ENCODE peak calls at places on chromosomes 7 and 10, in six cellular contexts. Z is cardiac muscle cell, O is tibial artery, K is thoracic aorta, W is IMR-90, Y is adrenal gland. F is an unnamed sample.

GRCh38 chr10:125624800-125625199 is 58.2 kb downstream of the TEX36 start:
- DNase-seq in Z (no peak), O (no peak), K (no peak), W (no peak), Y (peak; percentile 39), F (peak; percentile 71)

GRCh38 chr7:3065724-3066143 is 22.1 kb upstream of the CARD11 start:
- DNase-seq in Z (peak; percentile 42), O (no peak), K (no peak), W (peak; percentile 4), Y (peak; percentile 30), F (peak; percentile 58)

GRCh38 chr10:10489765-10490164 is 527.9 kb upstream of the CELF2 start:
- DNase-seq in Z (no peak), O (no peak), K (no peak), W (peak; percentile 72), Y (no peak), F (no peak)

GRCh38 chr7:150612925-150613324 is 19.3 kb downstream of the GIMAP6 start:
- DNase-seq in Z (no peak), O (no peak), K (no peak), W (no peak), Y (no peak), F (no peak)

GRCh38 chr7:44650242-44650641 is 43.8 kb downstream of the OGDH start:
- DNase-seq in Z (no peak), O (no peak), K (no peak), W (no peak), Y (no peak), F (no peak)

GRCh38 chr10:127935115-127935561 is 28.2 kb downstream of the PTPRE start:
- DNase-seq in Z (no peak), O (no peak), K (no peak), W (no peak), Y (peak; percentile 18), F (no peak)

GRCh38 chr10:124680675-124681074 is 63.5 kb downstream of the FAM53B start:
- DNase-seq in Z (peak; percentile 32), O (peak; percentile 78), K (no peak), W (peak; percentile 32), Y (peak; percentile 68), F (peak; percentile 76)

GRCh38 chr7:44964384-44964830 is 14.4 kb downstream of the MYO1G start:
- DNase-seq in Z (no peak), O (no peak), K (no peak), W (peak; percentile 28), Y (no peak), F (no peak)

GRCh38 chr10:75034714-75035258 is 76.7 kb upstream of the SAMD8 start:
- DNase-seq in Z (no peak), O (no peak), K (no peak), W (no peak), Y (peak; percentile 12), F (no peak)

GRCh38 chr10:91033536-91033935 is 112.6 kb upstream of the ANKRD1 start:
- DNase-seq in Z (no peak), O (no peak), K (no peak), W (no peak), Y (no peak), F (no peak)

GRCh38 chr10:127920319-127921074 is 13.6 kb downstream of the PTPRE start:
- DNase-seq in Z (no peak), O (no peak), K (no peak), W (no peak), Y (peak; percentile 21), F (no peak)

GRCh38 chr10:17737021-17737965 is 14.7 kb upstream of the TMEM236 start:
- DNase-seq in Z (peak; percentile 65), O (no peak), K (no peak), W (peak; percentile 55), Y (peak; percentile 43), F (peak; percentile 36)

GRCh38 chr7:5679741-5680473 is 101.6 kb downstream of the RNF216 start:
- DNase-seq in Z (no peak), O (peak; percentile 79), K (no peak), W (no peak), Y (peak; percentile 62), F (peak; percentile 75)

GRCh38 chr7:1671876-1672451 is 1.9 kb downstream of the ELFN1 start:
- DNase-seq in Z (no peak), O (peak; percentile 51), K (no peak), W (no peak), Y (no peak), F (no peak)

GRCh38 chr7:34451923-34452322 is 206.1 kb upstream of the NPSR1 start:
- DNase-seq in Z (peak; percentile 82), O (no peak), K (no peak), W (no peak), Y (no peak), F (no peak)

GRCh38 chr10:5904227-5904626 is 14.2 kb downstream of the FBH1 start:
- DNase-seq in Z (no peak), O (no peak), K (no peak), W (no peak), Y (no peak), F (no peak)

DNA sequence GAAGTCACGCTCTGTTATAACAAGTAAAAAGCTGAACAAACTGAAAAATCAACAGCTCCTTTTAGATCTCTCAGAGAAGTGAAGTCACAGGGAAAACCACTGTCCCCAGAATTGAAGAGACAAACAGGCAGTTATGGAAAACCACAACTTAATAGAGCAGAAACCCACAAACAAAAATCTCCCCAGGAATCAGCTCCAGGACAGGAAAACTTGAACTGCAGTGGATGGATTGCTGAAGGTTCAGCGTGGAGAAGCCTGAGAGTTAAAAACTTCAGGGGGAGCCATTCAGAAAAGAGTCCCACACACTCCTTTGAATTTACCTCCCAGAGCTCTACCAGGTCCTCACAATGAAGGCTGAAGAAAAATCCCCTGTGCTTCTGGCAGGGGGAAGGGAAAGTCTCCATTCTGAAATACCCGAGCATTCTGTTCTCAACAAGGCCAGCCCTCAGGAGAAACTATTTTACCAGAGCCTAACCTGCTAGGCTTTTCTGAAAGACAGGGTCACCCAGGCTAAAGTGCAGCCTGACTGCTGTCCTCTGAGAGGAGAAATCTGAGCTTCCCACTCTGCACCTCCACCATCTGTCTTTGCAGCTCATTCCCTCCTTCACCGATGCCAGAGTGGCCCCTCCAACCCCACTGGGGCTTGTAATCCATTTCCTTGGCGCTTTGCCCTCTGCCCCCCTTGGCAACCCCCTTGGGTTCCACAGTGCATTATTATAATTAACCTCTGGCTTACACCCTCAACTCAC is 65.0 kb upstream of the CCNY start:
- DNase-seq in Z (no peak), O (no peak), K (no peak), W (no peak), Y (no peak), F (no peak)
- H3K27ac ChIP-seq in Z (peak overlapping the region; percentile 3), O (no peak overlapping the region), K (no peak overlapping the region), W (no peak overlapping the region), Y (no peak overlapping the region), F (no peak overlapping the region)

GRCh38 chr10:98023024-98023423 is 7.4 kb downstream of the CRTAC1 start:
- DNase-seq in Z (no peak), O (no peak), K (no peak), W (no peak), Y (no peak), F (no peak)
- TF ChIP-seq CTCF in Z (no peak), O (no peak), K (no peak), W (no peak), Y (no peak), F (no peak)

DNA sequence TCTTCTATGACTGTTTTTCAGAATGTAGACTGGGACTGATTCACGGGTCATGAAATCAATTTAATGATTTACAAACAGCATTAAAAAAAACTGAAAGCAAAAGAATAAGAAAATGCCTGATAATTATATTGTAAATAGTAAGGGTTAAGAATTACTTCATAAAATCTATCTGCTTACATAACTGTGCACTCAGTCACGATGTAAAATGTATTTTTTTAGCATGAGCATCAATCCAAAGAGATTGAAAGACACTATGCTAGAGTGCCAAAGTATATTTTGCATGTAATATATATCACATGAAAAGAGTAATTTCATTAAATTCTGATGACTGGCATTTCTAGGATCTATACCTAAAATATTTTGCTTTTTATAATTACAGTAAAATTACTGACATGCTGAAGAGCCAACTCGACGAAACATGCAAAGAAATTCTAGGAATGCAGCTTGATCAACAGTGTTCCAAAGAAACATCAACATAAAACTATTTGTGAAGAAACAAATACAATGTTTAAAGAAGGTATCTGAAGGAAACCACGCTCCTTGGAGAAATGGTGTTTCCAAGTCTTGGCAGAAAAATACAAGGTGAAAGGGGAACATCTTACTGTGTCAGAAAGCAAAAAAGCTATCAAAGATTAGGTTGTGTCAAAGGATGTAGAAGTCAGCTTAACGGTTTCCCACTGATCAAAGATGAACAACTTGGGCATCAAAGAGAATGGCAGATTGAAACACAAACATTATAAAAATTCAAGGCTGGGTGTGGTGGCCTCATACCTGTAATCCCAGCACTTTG is 35.0 kb downstream of the RTKN2 start:
- DNase-seq in Z (peak; percentile 54), O (no peak), K (no peak), W (peak; percentile 25), Y (no peak), F (no peak)
- H3K27ac ChIP-seq in Z (no peak overlapping the region), O (peak overlapping the region; percentile 4), K (no peak overlapping the region), W (peak overlapping the region; percentile 100), Y (no peak overlapping the region), F (no peak overlapping the region)

GRCh38 chr7:120979765-120980499 is 8.6 kb upstream of the CPED1 start:
- DNase-seq in Z (peak; percentile 25), O (no peak), K (no peak), W (peak; percentile 29), Y (no peak), F (no peak)

GRCh38 chr7:120981117-120981516 is 7.4 kb upstream of the CPED1 start:
- DNase-seq in Z (no peak), O (no peak), K (no peak), W (no peak), Y (no peak), F (no peak)

GRCh38 chr7:120985130-120985758 is 3.3 kb upstream of the CPED1 start:
- DNase-seq in Z (no peak), O (no peak), K (no peak), W (peak; percentile 23), Y (no peak), F (no peak)

GRCh38 chr7:120984406-120984805 is 4.1 kb upstream of the CPED1 start:
- DNase-seq in Z (no peak), O (no peak), K (no peak), W (no peak), Y (no peak), F (no peak)

GRCh38 chr7:120981888-120982615 is 6.5 kb upstream of the CPED1 start:
- DNase-seq in Z (peak; percentile 67), O (no peak), K (no peak), W (peak; percentile 76), Y (no peak), F (no peak)
- TF ChIP-seq CTCF in Z (peak; percentile 13), O (no peak), K (no peak), W (no peak), Y (no peak), F (no peak)

GRCh38 chr7:48094861-48095293 is 5.8 kb downstream of the UPP1 start:
- DNase-seq in Z (peak; percentile 79), O (no peak), K (no peak), W (peak; percentile 76), Y (no peak), F (no peak)
- H3K27ac ChIP-seq in Z (no peak overlapping the region), O (peak overlapping the region; percentile 52), K (peak overlapping the region; percentile 43), W (peak overlapping the region; percentile 47), Y (no peak overlapping the region), F (no peak overlapping the region)

F was measured in body of pancreas.